ENCODE peak calls at places on chromosomes 16 and 17, in eight cellular contexts. W is OCI-LY7, Q is neural progenitor cell, L is SK-N-SH, D is GM23248, X is GM23338, F is HCT116, Z is hepatocyte. G is an unnamed sample.

GRCh38 chr17:58317421-58318064 is 11.1 kb downstream of the TSPOAP1 start:
- DNase-seq in D (peak; percentile 78), L (peak; percentile 81), X (peak; percentile 77), F (peak; percentile 72), W (peak; percentile 89), Q (peak; percentile 70), Z (peak; percentile 65), G (peak; percentile 75)

GRCh38 chr17:17738901-17739300 is 57.6 kb downstream of the RAI1 start:
- DNase-seq in Q (no peak), X (no peak), F (no peak), D (peak; percentile 41), Z (peak; percentile 48), L (no peak), W (no peak), G (no peak)

GRCh38 chr16:65889533-65889966 is 476.9 kb upstream of the CDH5 start:
- DNase-seq in F (no peak), L (no peak), D (peak; percentile 4), Z (peak; percentile 34), W (no peak), Q (no peak), X (no peak), G (no peak)

GRCh38 chr17:41687828-41688640 is 651 bp upstream of the EIF1 start:
- DNase-seq in L (peak; percentile 44), D (peak; percentile 73), Q (no peak), F (no peak), W (peak; percentile 68), Z (peak; percentile 69), X (peak; percentile 46), G (peak; percentile 59)

GRCh38 chr16:50552476-50553101 is 4.4 kb downstream of the NKD1 start:
- DNase-seq in F (no peak), D (no peak), X (no peak), Z (no peak), L (no peak), W (no peak), Q (no peak), G (no peak)

GRCh38 chr17:9905902-9906301 is 831 bp upstream of the RCVRN start:
- DNase-seq in X (peak; percentile 77), L (peak; percentile 64), Q (peak; percentile 66), W (peak; percentile 10), Z (peak; percentile 40), D (peak; percentile 68), F (peak; percentile 26), G (no peak)

GRCh38 chr17:78497115-78497540 is 80.1 kb downstream of the DNAH17 start:
- DNase-seq in Z (peak; percentile 88), F (peak; percentile 75), D (peak; percentile 86), W (peak; percentile 77), Q (peak; percentile 87), X (peak; percentile 91), L (peak; percentile 96), G (peak; percentile 57)

GRCh38 chr16:1781254-1781653 is 1.1 kb downstream of the SPSB3 start:
- DNase-seq in X (no peak), L (no peak), W (no peak), D (no peak), F (no peak), Z (no peak), Q (no peak), G (no peak)

GRCh38 chr16:23786964-23787571 is 32.2 kb downstream of the CHP2 start:
- DNase-seq in W (no peak), X (peak; percentile 81), D (no peak), Q (peak; percentile 57), Z (no peak), F (no peak), L (no peak), G (no peak)

GRCh38 chr17:27532269-27533067 is 76.2 kb downstream of the KSR1 start:
- DNase-seq in X (peak; percentile 28), Q (no peak), L (no peak), D (no peak), F (no peak), W (no peak), Z (peak; percentile 78), G (no peak)

GRCh38 chr16:28063611-28064061 is at the start of gene GSG1L:
- DNase-seq in W (no peak), D (peak; percentile 12), X (no peak), L (peak; percentile 83), Z (peak; percentile 32), Q (peak; percentile 67), F (no peak), G (no peak)

GRCh38 chr17:50935201-50936124 is 69.3 kb upstream of the TOB1 start:
- DNase-seq in L (no peak), W (no peak), Q (no peak), X (no peak), Z (no peak), F (no peak), D (no peak), G (no peak)
- H3K27ac ChIP-seq in L (no peak overlapping the region), W (no peak overlapping the region), Q (no peak overlapping the region), X (no peak overlapping the region), Z (no peak overlapping the region), F (no peak overlapping the region), D (no peak overlapping the region), G (no peak overlapping the region)

GRCh38 chr17:39664581-39665561 is at the start of gene TCAP:
- DNase-seq in Q (no peak), W (no peak), F (no peak), D (no peak), Z (no peak), L (no peak), X (peak; percentile 27), G (no peak)
- H3K4me2 ChIP-seq in Q (no peak within 1 kb of the TSS), W (no peak within 1 kb of the TSS), F (peak within 1 kb of the TSS; percentile 94), D (no peak within 1 kb of the TSS), Z (peak within 1 kb of the TSS; percentile 96), L (no peak within 1 kb of the TSS), X (peak within 1 kb of the TSS; percentile 70), G (no peak within 1 kb of the TSS)

GRCh38 chr17:6426356-6427101 is 8.4 kb downstream of the AIPL1 start:
- DNase-seq in X (no peak), W (no peak), L (no peak), D (no peak), Z (no peak), F (no peak), Q (no peak), G (no peak)
- TF ChIP-seq EZH2phosphoT487 in X (no peak), W (no peak), L (no peak), D (no peak), Z (no peak), F (no peak), Q (no peak), G (no peak)

DNA sequence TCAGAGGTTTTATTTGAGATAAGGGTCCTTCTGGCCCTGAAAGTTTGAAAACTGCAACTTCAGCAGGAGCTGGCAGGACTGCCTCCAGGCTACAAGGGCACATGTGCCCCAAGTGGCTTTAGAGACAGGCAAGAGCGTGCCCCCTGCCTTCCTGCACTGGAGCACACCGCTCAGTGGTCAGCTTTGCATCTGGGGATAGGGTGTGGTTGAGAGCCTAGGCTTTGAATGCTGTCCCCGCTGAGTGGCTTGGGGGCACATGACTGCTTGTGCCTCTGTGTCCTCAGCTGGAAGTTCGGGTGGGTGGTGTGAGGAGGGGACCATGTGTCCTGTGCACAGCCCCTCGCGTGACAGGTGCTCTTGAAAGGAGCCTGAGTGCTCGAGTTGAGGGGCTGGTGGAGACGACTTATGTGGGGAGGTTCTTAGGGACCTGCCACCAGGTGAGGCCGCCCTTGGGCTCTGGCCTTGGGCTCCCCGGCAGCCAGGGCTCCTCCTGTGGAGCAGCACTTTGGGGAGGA is 29.8 kb downstream of the MGRN1 start:
- DNase-seq in W (no peak), D (no peak), X (no peak), Q (no peak), F (no peak), L (no peak), Z (peak; percentile 46), G (no peak)
- H3K27ac ChIP-seq in W (no peak overlapping the region), D (no peak overlapping the region), X (no peak overlapping the region), Q (no peak overlapping the region), F (no peak overlapping the region), L (no peak overlapping the region), Z (peak overlapping the region; percentile 95), G (no peak overlapping the region)

DNA sequence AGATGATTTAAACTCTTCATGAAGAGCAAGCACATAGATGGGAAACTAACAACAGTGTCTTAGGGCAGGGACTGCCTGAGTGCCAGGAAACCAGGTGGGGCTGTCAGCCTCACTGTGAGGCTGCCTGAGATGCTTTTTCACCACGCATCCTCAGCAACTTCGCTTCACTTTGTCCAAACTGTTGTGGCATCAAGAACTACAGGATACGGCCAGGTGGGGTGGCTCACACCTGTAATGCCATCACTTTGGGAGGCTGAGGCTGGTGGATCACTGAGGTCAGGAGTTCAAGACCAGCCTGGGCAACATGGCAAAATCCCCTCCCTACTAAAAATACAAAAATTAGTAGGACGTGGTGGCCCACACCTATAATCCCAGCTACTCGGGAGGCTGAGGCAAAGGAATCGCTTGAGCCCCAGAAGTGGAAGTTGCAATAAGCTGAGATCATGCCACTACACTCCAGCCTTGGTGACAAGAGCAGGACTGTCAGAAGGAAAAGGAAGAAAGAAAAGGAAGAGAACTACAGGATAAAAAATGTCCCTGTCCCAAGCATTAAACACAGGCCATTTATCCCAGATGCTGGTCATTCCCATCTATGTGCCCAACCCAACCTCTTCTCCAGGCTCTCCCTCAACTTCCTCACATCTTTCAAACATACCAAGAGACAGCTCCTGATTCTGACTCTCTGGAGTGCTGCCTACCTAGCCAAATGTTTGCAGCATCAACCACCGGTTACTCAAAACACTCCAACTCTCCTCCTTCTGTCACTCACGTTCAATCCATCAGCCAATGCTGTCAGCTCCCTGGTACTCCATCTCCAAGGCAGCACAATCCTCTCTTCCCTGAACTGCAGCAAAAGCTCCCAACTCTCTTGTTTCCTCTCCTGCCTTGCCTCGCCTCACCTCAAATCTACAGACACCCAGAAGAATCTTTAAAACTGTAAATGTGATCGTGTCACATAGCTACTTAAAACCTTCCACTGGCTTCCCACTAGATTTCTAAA is 1.6 kb downstream of the EIF4A3 start:
- DNase-seq in F (no peak), W (peak; percentile 62), Z (no peak), L (no peak), Q (no peak), D (peak; percentile 11), X (no peak), G (peak; percentile 28)
- H3K4me2 ChIP-seq in F (peak overlapping the region; percentile 88), W (peak overlapping the region; percentile 100), Z (peak overlapping the region; percentile 90), L (peak overlapping the region; percentile 96), Q (peak overlapping the region; percentile 93), D (peak overlapping the region; percentile 83), X (peak overlapping the region; percentile 97), G (peak overlapping the region; percentile 89)

DNA sequence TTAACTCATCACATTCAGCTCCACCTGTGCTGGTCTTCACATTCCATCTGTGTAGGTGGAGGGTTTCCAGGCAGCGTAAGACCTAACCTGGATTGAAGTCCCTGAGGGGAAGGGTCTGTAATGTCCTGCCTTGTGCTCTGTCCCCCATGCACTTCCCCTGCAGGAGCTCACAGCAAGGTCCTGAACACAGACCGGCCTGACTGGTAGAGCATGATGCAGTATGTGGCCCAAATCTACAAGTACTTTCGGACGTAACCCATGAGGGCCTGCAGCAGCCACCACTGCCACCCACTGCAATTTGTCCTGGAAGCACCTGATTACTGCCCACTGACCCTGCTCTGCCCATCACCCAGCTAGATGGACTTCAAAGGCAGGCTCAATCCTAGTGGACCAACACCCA is 36.6 kb upstream of the ADORA2B start:
- DNase-seq in F (no peak), W (no peak), Q (no peak), D (no peak), X (no peak), Z (no peak), L (no peak), G (no peak)
- TF ChIP-seq EZH2phosphoT487 in F (no peak), W (no peak), Q (no peak), D (no peak), X (no peak), Z (no peak), L (no peak), G (no peak)

G was measured in MM.1S.